ENCODE peak calls at places on chromosomes 3 and 15, in ten cellular contexts. One of them, this sample, is unnamed.

GRCh38 chr3:33980252-33980651 is 181.8 kb downstream of the PDCD6IP start:
- DNase-seq in adrenal gland: no peak
- DNase-seq in retinal pigment epithelial cell: no peak
- DNase-seq in glutamatergic neuron: no peak
- DNase-seq in pancreas: no peak
- DNase-seq in NB4: no peak
- DNase-seq in neural progenitor cell: peak
- DNase-seq in RWPE1: peak
- DNase-seq in endodermal cell: peak
- DNase-seq in heart right ventricle: no peak
- DNase-seq in this sample: no peak

GRCh38 chr3:165521131-165521871 is 315.9 kb downstream of the BCHE start:
- DNase-seq in adrenal gland: no peak
- DNase-seq in retinal pigment epithelial cell: no peak
- DNase-seq in glutamatergic neuron: no peak
- DNase-seq in pancreas: no peak
- DNase-seq in NB4: peak
- DNase-seq in neural progenitor cell: no peak
- DNase-seq in RWPE1: no peak
- DNase-seq in endodermal cell: no peak
- DNase-seq in heart right ventricle: no peak
- DNase-seq in this sample: no peak

GRCh38 chr3:56969851-56970250 is 90.6 kb upstream of the SPATA12 start:
- DNase-seq in adrenal gland: no peak
- DNase-seq in retinal pigment epithelial cell: no peak
- DNase-seq in glutamatergic neuron: no peak
- DNase-seq in pancreas: no peak
- DNase-seq in NB4: no peak
- DNase-seq in neural progenitor cell: no peak
- DNase-seq in RWPE1: no peak
- DNase-seq in endodermal cell: no peak
- DNase-seq in heart right ventricle: no peak
- DNase-seq in this sample: no peak

GRCh38 chr15:36755341-36755740 is 175.9 kb downstream of the CDIN1 start:
- DNase-seq in adrenal gland: no peak
- DNase-seq in retinal pigment epithelial cell: no peak
- DNase-seq in glutamatergic neuron: no peak
- DNase-seq in pancreas: no peak
- DNase-seq in NB4: no peak
- DNase-seq in neural progenitor cell: no peak
- DNase-seq in RWPE1: no peak
- DNase-seq in endodermal cell: no peak
- DNase-seq in heart right ventricle: no peak
- DNase-seq in this sample: no peak

GRCh38 chr3:64410226-64410625 is 185.0 kb upstream of the PRICKLE2 start:
- DNase-seq in adrenal gland: no peak
- DNase-seq in retinal pigment epithelial cell: no peak
- DNase-seq in glutamatergic neuron: no peak
- DNase-seq in pancreas: no peak
- DNase-seq in NB4: no peak
- DNase-seq in neural progenitor cell: no peak
- DNase-seq in RWPE1: no peak
- DNase-seq in endodermal cell: no peak
- DNase-seq in heart right ventricle: no peak
- DNase-seq in this sample: no peak

GRCh38 chr3:185534511-185534910 is 17.9 kb downstream of the LIPH start:
- DNase-seq in adrenal gland: no peak
- DNase-seq in retinal pigment epithelial cell: no peak
- DNase-seq in glutamatergic neuron: no peak
- DNase-seq in pancreas: no peak
- DNase-seq in NB4: no peak
- DNase-seq in neural progenitor cell: no peak
- DNase-seq in RWPE1: no peak
- DNase-seq in endodermal cell: no peak
- DNase-seq in heart right ventricle: no peak
- DNase-seq in this sample: no peak

GRCh38 chr3:198071602-198072285 is 111.7 kb downstream of the LMLN start:
- DNase-seq in adrenal gland: no peak
- DNase-seq in retinal pigment epithelial cell: peak
- DNase-seq in glutamatergic neuron: no peak
- DNase-seq in pancreas: no peak
- DNase-seq in NB4: peak
- DNase-seq in neural progenitor cell: peak
- DNase-seq in RWPE1: peak
- DNase-seq in endodermal cell: peak
- DNase-seq in heart right ventricle: no peak
- DNase-seq in this sample: no peak

GRCh38 chr15:42137461-42138261 is 18.8 kb downstream of the PLA2G4F start:
- DNase-seq in adrenal gland: peak
- DNase-seq in retinal pigment epithelial cell: no peak
- DNase-seq in glutamatergic neuron: no peak
- DNase-seq in pancreas: no peak
- DNase-seq in NB4: peak
- DNase-seq in neural progenitor cell: peak
- DNase-seq in RWPE1: peak
- DNase-seq in endodermal cell: peak
- DNase-seq in heart right ventricle: no peak
- DNase-seq in this sample: no peak

GRCh38 chr15:33494306-33494705 is 183.5 kb downstream of the RYR3 start:
- DNase-seq in adrenal gland: no peak
- DNase-seq in retinal pigment epithelial cell: no peak
- DNase-seq in glutamatergic neuron: no peak
- DNase-seq in pancreas: no peak
- DNase-seq in NB4: no peak
- DNase-seq in neural progenitor cell: no peak
- DNase-seq in RWPE1: no peak
- DNase-seq in endodermal cell: no peak
- DNase-seq in heart right ventricle: no peak
- DNase-seq in this sample: no peak

DNA sequence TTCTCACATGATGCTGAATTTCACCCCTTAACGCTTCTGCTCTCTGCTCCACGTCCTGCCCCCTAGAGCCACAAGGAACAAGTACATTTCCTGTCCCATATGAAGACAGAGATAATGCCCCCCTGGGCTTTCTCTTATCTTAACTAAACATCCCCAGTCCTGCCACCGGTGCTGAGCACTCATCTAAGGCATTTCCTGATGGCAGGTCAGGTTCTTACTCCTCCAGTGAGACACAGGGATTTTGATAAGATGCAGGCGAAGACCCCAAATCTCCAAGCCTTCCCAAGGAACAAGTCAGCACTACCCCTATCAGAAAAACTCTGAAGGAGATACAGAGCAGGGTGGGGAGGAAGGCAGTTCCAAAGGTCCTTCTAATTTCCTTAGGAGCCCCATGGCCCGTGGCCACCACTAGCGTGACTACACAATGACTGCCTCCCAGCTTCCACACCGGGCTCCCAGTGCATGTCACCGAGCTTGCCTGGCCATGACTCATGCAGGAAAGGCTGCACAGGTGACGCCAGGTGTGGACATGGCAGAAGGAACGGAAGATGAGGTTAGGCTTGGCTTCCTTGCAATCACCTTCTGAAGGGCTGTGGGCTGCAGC is 152.9 kb downstream of the XXYLT1 start:
- DNase-seq in adrenal gland: no peak
- DNase-seq in retinal pigment epithelial cell: no peak
- DNase-seq in glutamatergic neuron: no peak
- DNase-seq in pancreas: no peak
- DNase-seq in NB4: peak
- DNase-seq in neural progenitor cell: no peak
- DNase-seq in RWPE1: peak
- DNase-seq in endodermal cell: peak
- DNase-seq in heart right ventricle: no peak
- DNase-seq in this sample: no peak
- TF ChIP-seq CTCF in adrenal gland: no peak
- TF ChIP-seq CTCF in retinal pigment epithelial cell: peak
- TF ChIP-seq CTCF in glutamatergic neuron: no peak
- TF ChIP-seq CTCF in pancreas: no peak
- TF ChIP-seq CTCF in NB4: peak
- TF ChIP-seq CTCF in neural progenitor cell: peak
- TF ChIP-seq CTCF in RWPE1: no peak
- TF ChIP-seq CTCF in endodermal cell: peak
- TF ChIP-seq CTCF in heart right ventricle: peak
- TF ChIP-seq CTCF in this sample: peak

DNA sequence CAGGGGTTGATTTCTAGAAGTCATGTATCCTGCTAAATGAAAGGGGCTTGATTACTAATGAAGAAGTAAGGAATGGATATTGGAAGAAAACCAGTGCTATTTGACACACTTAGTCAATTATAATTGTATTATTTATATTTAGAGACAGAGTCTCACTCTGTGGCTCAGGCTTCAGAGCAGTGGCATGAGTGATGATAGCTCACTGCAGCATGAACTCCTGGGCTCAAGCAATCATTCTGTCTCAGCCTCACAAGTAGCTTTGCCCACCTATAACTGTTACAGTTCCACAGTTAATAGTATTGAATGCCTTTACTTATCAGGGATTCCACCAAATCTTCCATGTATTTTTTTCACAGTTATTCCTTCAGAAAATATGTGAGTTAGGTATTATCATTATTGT is 432.0 kb upstream of the TGFBR2 start:
- DNase-seq in adrenal gland: no peak
- DNase-seq in retinal pigment epithelial cell: no peak
- DNase-seq in glutamatergic neuron: no peak
- DNase-seq in pancreas: no peak
- DNase-seq in NB4: no peak
- DNase-seq in neural progenitor cell: no peak
- DNase-seq in RWPE1: no peak
- DNase-seq in endodermal cell: no peak
- DNase-seq in heart right ventricle: no peak
- DNase-seq in this sample: no peak
- TF ChIP-seq CTCF in adrenal gland: no peak
- TF ChIP-seq CTCF in retinal pigment epithelial cell: no peak
- TF ChIP-seq CTCF in glutamatergic neuron: no peak
- TF ChIP-seq CTCF in pancreas: no peak
- TF ChIP-seq CTCF in NB4: no peak
- TF ChIP-seq CTCF in neural progenitor cell: no peak
- TF ChIP-seq CTCF in RWPE1: no peak
- TF ChIP-seq CTCF in endodermal cell: no peak
- TF ChIP-seq CTCF in heart right ventricle: no peak
- TF ChIP-seq CTCF in this sample: no peak

GRCh38 chr3:190580443-190580842 is 66.6 kb downstream of the IL1RAP start:
- DNase-seq in adrenal gland: no peak
- DNase-seq in retinal pigment epithelial cell: no peak
- DNase-seq in glutamatergic neuron: no peak
- DNase-seq in pancreas: no peak
- DNase-seq in NB4: no peak
- DNase-seq in neural progenitor cell: no peak
- DNase-seq in RWPE1: no peak
- DNase-seq in endodermal cell: no peak
- DNase-seq in heart right ventricle: no peak
- DNase-seq in this sample: no peak

GRCh38 chr3:190579514-190580137 is 65.7 kb downstream of the IL1RAP start:
- DNase-seq in adrenal gland: no peak
- DNase-seq in retinal pigment epithelial cell: no peak
- DNase-seq in glutamatergic neuron: no peak
- DNase-seq in pancreas: no peak
- DNase-seq in NB4: no peak
- DNase-seq in neural progenitor cell: no peak
- DNase-seq in RWPE1: no peak
- DNase-seq in endodermal cell: no peak
- DNase-seq in heart right ventricle: no peak
- DNase-seq in this sample: no peak

GRCh38 chr3:190575441-190576190 is 61.7 kb downstream of the IL1RAP start:
- DNase-seq in adrenal gland: peak
- DNase-seq in retinal pigment epithelial cell: no peak
- DNase-seq in glutamatergic neuron: no peak
- DNase-seq in pancreas: no peak
- DNase-seq in NB4: peak
- DNase-seq in neural progenitor cell: no peak
- DNase-seq in RWPE1: no peak
- DNase-seq in endodermal cell: no peak
- DNase-seq in heart right ventricle: no peak
- DNase-seq in this sample: no peak

GRCh38 chr3:190574473-190574872 is 60.6 kb downstream of the IL1RAP start:
- DNase-seq in adrenal gland: no peak
- DNase-seq in retinal pigment epithelial cell: no peak
- DNase-seq in glutamatergic neuron: no peak
- DNase-seq in pancreas: no peak
- DNase-seq in NB4: no peak
- DNase-seq in neural progenitor cell: no peak
- DNase-seq in RWPE1: no peak
- DNase-seq in endodermal cell: no peak
- DNase-seq in heart right ventricle: no peak
- DNase-seq in this sample: no peak

GRCh38 chr3:190577225-190577624 is 63.3 kb downstream of the IL1RAP start:
- DNase-seq in adrenal gland: no peak
- DNase-seq in retinal pigment epithelial cell: no peak
- DNase-seq in glutamatergic neuron: no peak
- DNase-seq in pancreas: no peak
- DNase-seq in NB4: no peak
- DNase-seq in neural progenitor cell: no peak
- DNase-seq in RWPE1: no peak
- DNase-seq in endodermal cell: no peak
- DNase-seq in heart right ventricle: no peak
- DNase-seq in this sample: no peak
- TF ChIP-seq CTCF in adrenal gland: no peak
- TF ChIP-seq CTCF in retinal pigment epithelial cell: no peak
- TF ChIP-seq CTCF in glutamatergic neuron: no peak
- TF ChIP-seq CTCF in pancreas: no peak
- TF ChIP-seq CTCF in NB4: no peak
- TF ChIP-seq CTCF in neural progenitor cell: no peak
- TF ChIP-seq CTCF in RWPE1: no peak
- TF ChIP-seq CTCF in endodermal cell: no peak
- TF ChIP-seq CTCF in heart right ventricle: no peak
- TF ChIP-seq CTCF in this sample: no peak

GRCh38 chr3:101898752-101899169 is 49.4 kb downstream of the NFKBIZ start:
- DNase-seq in adrenal gland: no peak
- DNase-seq in retinal pigment epithelial cell: no peak
- DNase-seq in glutamatergic neuron: no peak
- DNase-seq in pancreas: no peak
- DNase-seq in NB4: peak
- DNase-seq in neural progenitor cell: no peak
- DNase-seq in RWPE1: no peak
- DNase-seq in endodermal cell: no peak
- DNase-seq in heart right ventricle: peak
- DNase-seq in this sample: no peak

GRCh38 chr3:101898062-101898461 is 48.7 kb downstream of the NFKBIZ start:
- DNase-seq in adrenal gland: no peak
- DNase-seq in retinal pigment epithelial cell: no peak
- DNase-seq in glutamatergic neuron: no peak
- DNase-seq in pancreas: no peak
- DNase-seq in NB4: no peak
- DNase-seq in neural progenitor cell: no peak
- DNase-seq in RWPE1: no peak
- DNase-seq in endodermal cell: no peak
- DNase-seq in heart right ventricle: no peak
- DNase-seq in this sample: no peak

GRCh38 chr3:101902041-101902440 is 52.7 kb downstream of the NFKBIZ start:
- DNase-seq in adrenal gland: no peak
- DNase-seq in retinal pigment epithelial cell: peak
- DNase-seq in glutamatergic neuron: no peak
- DNase-seq in pancreas: no peak
- DNase-seq in NB4: peak
- DNase-seq in neural progenitor cell: no peak
- DNase-seq in RWPE1: peak
- DNase-seq in endodermal cell: no peak
- DNase-seq in heart right ventricle: no peak
- DNase-seq in this sample: no peak

GRCh38 chr3:101900316-101900715 is 51.0 kb downstream of the NFKBIZ start:
- DNase-seq in adrenal gland: no peak
- DNase-seq in retinal pigment epithelial cell: no peak
- DNase-seq in glutamatergic neuron: no peak
- DNase-seq in pancreas: no peak
- DNase-seq in NB4: no peak
- DNase-seq in neural progenitor cell: no peak
- DNase-seq in RWPE1: no peak
- DNase-seq in endodermal cell: no peak
- DNase-seq in heart right ventricle: no peak
- DNase-seq in this sample: no peak

GRCh38 chr3:101900736-101901135 is 51.4 kb downstream of the NFKBIZ start:
- DNase-seq in adrenal gland: no peak
- DNase-seq in retinal pigment epithelial cell: no peak
- DNase-seq in glutamatergic neuron: no peak
- DNase-seq in pancreas: no peak
- DNase-seq in NB4: no peak
- DNase-seq in neural progenitor cell: no peak
- DNase-seq in RWPE1: no peak
- DNase-seq in endodermal cell: no peak
- DNase-seq in heart right ventricle: no peak
- DNase-seq in this sample: no peak
- TF ChIP-seq CTCF in adrenal gland: no peak
- TF ChIP-seq CTCF in retinal pigment epithelial cell: no peak
- TF ChIP-seq CTCF in glutamatergic neuron: no peak
- TF ChIP-seq CTCF in pancreas: no peak
- TF ChIP-seq CTCF in NB4: no peak
- TF ChIP-seq CTCF in neural progenitor cell: no peak
- TF ChIP-seq CTCF in RWPE1: no peak
- TF ChIP-seq CTCF in endodermal cell: no peak
- TF ChIP-seq CTCF in heart right ventricle: no peak
- TF ChIP-seq CTCF in this sample: no peak